ENCODE peak calls at places on chromosomes 6 and 20, in four cellular contexts. One of them, this sample, is unnamed. For H3K27me3, the result is how much of the 10 kb centered on the place peaks cover.

GRCh38 chr6:20056350-20056992 is 155.8 kb downstream of the MBOAT1 start:
- DNase-seq in K562: peak
- DNase-seq in HepG2: peak
- DNase-seq in H1: no peak
- DNase-seq in this sample: peak

GRCh38 chr20:43937586-43937985 is 22.9 kb downstream of the TOX2 start:
- DNase-seq in K562: no peak
- DNase-seq in HepG2: no peak
- DNase-seq in H1: no peak
- DNase-seq in this sample: no peak

GRCh38 chr6:105835373-105835772 is 250.8 kb upstream of the PRDM1 start:
- DNase-seq in K562: peak
- DNase-seq in H1: peak
- DNase-seq in HepG2: peak
- DNase-seq in this sample: peak

GRCh38 chr6:100472674-100473073 is 8.0 kb upstream of the SIM1 start:
- DNase-seq in HepG2: no peak
- DNase-seq in H1: no peak
- DNase-seq in K562: no peak
- DNase-seq in this sample: no peak

GRCh38 chr20:48433178-48433577 is 394.6 kb downstream of the PREX1 start:
- DNase-seq in H1: no peak
- DNase-seq in HepG2: no peak
- DNase-seq in K562: no peak
- DNase-seq in this sample: no peak

GRCh38 chr6:36678488-36679042 is at the start of gene CDKN1A:
- DNase-seq in H1: no peak
- DNase-seq in K562: peak
- DNase-seq in HepG2: peak
- DNase-seq in this sample: peak

GRCh38 chr6:36924131-36924530 is 30.4 kb upstream of the PI16 start:
- DNase-seq in K562: no peak
- DNase-seq in H1: no peak
- DNase-seq in HepG2: no peak
- DNase-seq in this sample: no peak

GRCh38 chr6:37554480-37554819 is 54.8 kb upstream of the CCDC167 start:
- DNase-seq in HepG2: no peak
- DNase-seq in K562: no peak
- DNase-seq in H1: no peak
- DNase-seq in this sample: no peak

GRCh38 chr6:2684059-2684749 is 66.5 kb downstream of the MYLK4 start:
- DNase-seq in H1: no peak
- DNase-seq in K562: peak
- DNase-seq in HepG2: no peak
- DNase-seq in this sample: peak

GRCh38 chr6:34393968-34394305 is 1.5 kb upstream of the NUDT3 start:
- DNase-seq in HepG2: no peak
- DNase-seq in H1: no peak
- DNase-seq in K562: no peak
- DNase-seq in this sample: no peak

GRCh38 chr20:39829255-39829654 is 859.8 kb downstream of the MAFB start:
- DNase-seq in H1: peak
- DNase-seq in HepG2: no peak
- DNase-seq in K562: no peak
- DNase-seq in this sample: no peak

GRCh38 chr20:8721098-8721497 is 347.8 kb upstream of the PLCB4 start:
- DNase-seq in K562: peak
- DNase-seq in HepG2: peak
- DNase-seq in H1: no peak
- DNase-seq in this sample: peak

GRCh38 chr6:79280756-79281155 is 46.3 kb upstream of the HMGN3 start:
- DNase-seq in HepG2: no peak
- DNase-seq in H1: no peak
- DNase-seq in K562: no peak
- DNase-seq in this sample: no peak

GRCh38 chr6:45192556-45192955 is 135.6 kb upstream of the RUNX2 start:
- DNase-seq in H1: no peak
- DNase-seq in HepG2: no peak
- DNase-seq in K562: no peak
- DNase-seq in this sample: no peak

GRCh38 chr20:58310291-58310782 is 822 bp downstream of the RAB22A start:
- DNase-seq in K562: no peak
- DNase-seq in HepG2: peak
- DNase-seq in H1: no peak
- DNase-seq in this sample: peak

GRCh38 chr20:43746344-43747137 is 19.7 kb upstream of the GTSF1L start:
- DNase-seq in H1: no peak
- DNase-seq in K562: no peak
- DNase-seq in HepG2: no peak
- DNase-seq in this sample: no peak

GRCh38 chr20:13041574-13042457 is 33.0 kb downstream of the SPTLC3 start:
- DNase-seq in K562: no peak
- DNase-seq in HepG2: no peak
- DNase-seq in H1: no peak
- DNase-seq in this sample: no peak

GRCh38 chr20:9884061-9884460 is 45.2 kb upstream of the PAK5 start:
- DNase-seq in HepG2: no peak
- DNase-seq in K562: no peak
- DNase-seq in H1: no peak
- DNase-seq in this sample: no peak

GRCh38 chr6:67694127-67694526 is 941.0 kb upstream of the ADGRB3 start:
- DNase-seq in H1: no peak
- DNase-seq in K562: no peak
- DNase-seq in HepG2: peak
- DNase-seq in this sample: no peak

GRCh38 chr6:37351027-37351426 is 2.8 kb upstream of the RNF8 start:
- DNase-seq in HepG2: no peak
- DNase-seq in K562: no peak
- DNase-seq in H1: no peak
- DNase-seq in this sample: no peak

GRCh38 chr6:63724721-63725120 is 89.1 kb downstream of the PHF3 start:
- DNase-seq in K562: no peak
- DNase-seq in HepG2: peak
- DNase-seq in H1: no peak
- DNase-seq in this sample: no peak

GRCh38 chr20:58192567-58192966 is 35.9 kb downstream of the ANKRD60 start:
- DNase-seq in HepG2: no peak
- DNase-seq in K562: peak
- DNase-seq in H1: no peak
- DNase-seq in this sample: peak

GRCh38 chr6:43762410-43762768 is 7.6 kb upstream of the VEGFA start:
- DNase-seq in K562: no peak
- DNase-seq in HepG2: no peak
- DNase-seq in H1: no peak
- DNase-seq in this sample: no peak

GRCh38 chr6:87722831-87723726 is 21.0 kb upstream of the AKIRIN2 start:
- DNase-seq in K562: peak
- DNase-seq in H1: peak
- DNase-seq in HepG2: peak
- DNase-seq in this sample: peak

GRCh38 chr6:71197770-71198169 is 90.8 kb upstream of the OGFRL1 start:
- DNase-seq in K562: no peak
- DNase-seq in H1: no peak
- DNase-seq in HepG2: no peak
- DNase-seq in this sample: no peak

DNA sequence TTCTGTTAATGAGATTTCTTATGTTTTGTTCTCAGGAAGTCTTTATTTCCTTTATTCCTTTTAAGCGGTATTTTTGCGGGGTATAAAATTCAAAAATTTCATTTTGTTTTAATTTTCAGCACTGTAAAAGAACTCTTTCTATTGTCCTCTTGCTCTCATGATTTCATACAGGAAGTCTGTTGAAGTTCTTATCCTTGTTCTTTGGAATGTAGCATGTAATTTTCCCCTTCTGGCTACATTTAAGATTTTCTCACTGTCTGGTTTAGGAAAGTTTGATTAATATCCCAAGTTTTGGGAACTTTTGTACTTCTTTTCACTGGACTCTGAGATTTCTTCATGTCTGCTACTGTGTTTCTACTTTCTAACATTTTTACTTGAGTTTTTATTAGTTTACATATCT is 581.4 kb upstream of the GJE1 start:
- DNase-seq in HepG2: no peak
- DNase-seq in H1: no peak
- DNase-seq in K562: no peak
- DNase-seq in this sample: no peak
- TF ChIP-seq JUN in HepG2: no peak
- TF ChIP-seq JUN in H1: no peak
- TF ChIP-seq JUN in K562: no peak
- TF ChIP-seq JUN in this sample: no peak

GRCh38 chr20:63178889-63179751 is 36.8 kb downstream of the YTHDF1 start:
- DNase-seq in HepG2: no peak
- DNase-seq in H1: no peak
- DNase-seq in K562: peak
- DNase-seq in this sample: no peak
- H3K27me3 ChIP-seq in HepG2: under half
- H3K27me3 ChIP-seq in H1: under half
- H3K27me3 ChIP-seq in K562: under half
- H3K27me3 ChIP-seq in this sample: under half

GRCh38 chr6:89986650-89987074 is 92.4 kb downstream of the GJA10 start:
- DNase-seq in HepG2: no peak
- DNase-seq in K562: no peak
- DNase-seq in H1: no peak
- DNase-seq in this sample: no peak
- TF ChIP-seq MAX in HepG2: no peak
- TF ChIP-seq MAX in K562: no peak
- TF ChIP-seq MAX in H1: no peak
- TF ChIP-seq MAX in this sample: no peak

GRCh38 chr20:52429029-52429428 is 237.4 kb upstream of the ZFP64 start:
- DNase-seq in K562: no peak
- DNase-seq in HepG2: no peak
- DNase-seq in H1: no peak
- DNase-seq in this sample: no peak

GRCh38 chr20:52425253-52425652 is 233.7 kb upstream of the ZFP64 start:
- DNase-seq in H1: no peak
- DNase-seq in HepG2: no peak
- DNase-seq in K562: peak
- DNase-seq in this sample: no peak

GRCh38 chr20:52422574-52423463 is 231.2 kb upstream of the ZFP64 start:
- DNase-seq in H1: no peak
- DNase-seq in K562: no peak
- DNase-seq in HepG2: no peak
- DNase-seq in this sample: no peak

GRCh38 chr20:52427960-52428359 is 236.4 kb upstream of the ZFP64 start:
- DNase-seq in K562: no peak
- DNase-seq in H1: no peak
- DNase-seq in HepG2: no peak
- DNase-seq in this sample: no peak

GRCh38 chr20:52426856-52427255 is 235.3 kb upstream of the ZFP64 start:
- DNase-seq in HepG2: no peak
- DNase-seq in K562: no peak
- DNase-seq in H1: no peak
- DNase-seq in this sample: no peak
- TF ChIP-seq JUN in HepG2: no peak
- TF ChIP-seq JUN in K562: no peak
- TF ChIP-seq JUN in H1: no peak
- TF ChIP-seq JUN in this sample: no peak

GRCh38 chr6:124793406-124793805 is 168.8 kb upstream of the RNF217 start:
- DNase-seq in K562: no peak
- DNase-seq in HepG2: no peak
- DNase-seq in H1: no peak
- DNase-seq in this sample: no peak

GRCh38 chr6:124792386-124792785 is 169.9 kb upstream of the RNF217 start:
- DNase-seq in H1: no peak
- DNase-seq in HepG2: no peak
- DNase-seq in K562: no peak
- DNase-seq in this sample: no peak

GRCh38 chr6:124799638-124800037 is 162.6 kb upstream of the RNF217 start:
- DNase-seq in K562: no peak
- DNase-seq in H1: no peak
- DNase-seq in HepG2: no peak
- DNase-seq in this sample: no peak

GRCh38 chr6:124798942-124799496 is 163.2 kb upstream of the RNF217 start:
- DNase-seq in HepG2: no peak
- DNase-seq in H1: no peak
- DNase-seq in K562: no peak
- DNase-seq in this sample: no peak

GRCh38 chr6:124795879-124796838 is 166.1 kb upstream of the RNF217 start:
- DNase-seq in HepG2: no peak
- DNase-seq in H1: peak
- DNase-seq in K562: peak
- DNase-seq in this sample: no peak
- H3K27me3 ChIP-seq in HepG2: under half
- H3K27me3 ChIP-seq in H1: under half
- H3K27me3 ChIP-seq in K562: under half
- H3K27me3 ChIP-seq in this sample: under half

GRCh38 chr6:157457787-157458186 is 76.8 kb downstream of the ZDHHC14 start:
- DNase-seq in HepG2: no peak
- DNase-seq in H1: no peak
- DNase-seq in K562: no peak
- DNase-seq in this sample: no peak

GRCh38 chr6:157460182-157460999 is 79.4 kb downstream of the ZDHHC14 start:
- DNase-seq in HepG2: no peak
- DNase-seq in H1: no peak
- DNase-seq in K562: no peak
- DNase-seq in this sample: peak

GRCh38 chr6:157459327-157459726 is 78.3 kb downstream of the ZDHHC14 start:
- DNase-seq in H1: no peak
- DNase-seq in HepG2: no peak
- DNase-seq in K562: peak
- DNase-seq in this sample: no peak

GRCh38 chr6:157462956-157463742 is 82.2 kb downstream of the ZDHHC14 start:
- DNase-seq in H1: no peak
- DNase-seq in K562: no peak
- DNase-seq in HepG2: no peak
- DNase-seq in this sample: no peak

DNA sequence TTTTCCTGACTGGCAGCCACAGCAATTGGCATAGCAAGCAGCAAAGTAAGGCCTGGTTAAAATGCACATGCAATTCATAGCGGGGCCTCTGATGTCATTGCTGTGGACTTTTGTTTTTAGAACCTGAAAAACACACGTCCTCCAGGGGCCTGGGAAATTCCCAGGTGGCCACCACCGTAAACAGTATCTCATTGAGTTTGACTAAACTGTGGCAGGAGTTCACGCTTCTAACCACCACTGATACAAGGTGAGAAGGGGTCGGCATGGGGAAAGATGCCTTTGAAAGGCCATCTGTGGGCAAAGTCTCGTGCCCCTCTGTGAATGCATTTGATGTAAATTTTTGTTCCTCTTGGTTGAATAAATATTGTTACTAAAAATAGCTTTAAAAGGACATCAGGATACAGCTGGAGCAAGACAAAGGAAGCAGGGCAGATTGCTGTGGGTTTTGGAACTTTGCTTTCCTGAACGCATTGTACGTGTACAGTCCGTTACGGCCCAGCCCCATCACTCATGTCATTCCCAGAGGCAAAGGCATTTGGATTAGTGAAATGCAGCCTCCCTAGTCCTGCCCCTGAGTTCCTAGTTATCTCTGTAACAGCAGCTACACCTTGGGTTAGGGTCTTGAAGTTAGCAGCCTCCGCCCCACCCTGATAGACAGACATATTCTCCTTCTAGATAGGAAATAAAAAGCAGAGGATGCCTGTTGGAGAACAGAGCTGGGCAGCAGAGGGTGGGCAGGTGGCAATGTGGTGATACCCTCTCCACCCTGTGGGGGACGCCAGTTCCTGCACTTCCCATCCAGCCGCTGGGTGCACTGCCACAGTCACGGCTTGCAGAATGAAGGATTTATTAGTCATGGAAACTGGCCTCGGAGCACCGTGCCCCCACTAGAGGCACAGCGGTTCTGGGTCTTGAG is 80.3 kb downstream of the ZDHHC14 start:
- DNase-seq in H1: no peak
- DNase-seq in HepG2: peak
- DNase-seq in K562: peak
- DNase-seq in this sample: peak
- TF ChIP-seq MAX in H1: no peak
- TF ChIP-seq MAX in HepG2: no peak
- TF ChIP-seq MAX in K562: peak
- TF ChIP-seq MAX in this sample: peak

This sample was measured in endothelial cell of umbilical vein.